ENCODE peak calls at places on chromosomes 6 and 20, in ten cellular contexts. H is mesendoderm; E is GM23338; K is A673; X is OCI-LY7; F is effector memory CD4-positive, alpha-beta T cell; A is aorta; Y is bronchial epithelial cell; L is NCI-H1105 treated with DMSO at 0.1 percent for 48 hours; N is neural crest cell. Q is an unnamed sample.

GRCh38 chr6:156685823-156686428 is 91.3 kb upstream of the ARID1B start:
- DNase-seq in H (no peak), E (peak), K (no peak), X (peak), F (no peak), A (no peak), Y (no peak), L (no peak), N (peak), Q (no peak)

GRCh38 chr6:30721198-30722024 is 1.3 kb downstream of the TUBB start:
- DNase-seq in H (peak), E (peak), K (peak), X (peak), F (peak), A (peak), Y (peak), L (peak), N (peak), Q (peak)

GRCh38 chr20:45878076-45878731 is 2.8 kb upstream of the ZSWIM1 start:
- DNase-seq in H (no peak), E (no peak), K (no peak), X (no peak), F (no peak), A (no peak), Y (no peak), L (no peak), N (no peak), Q (no peak)

GRCh38 chr6:169326067-169326799 is 72.6 kb upstream of the THBS2 start:
- DNase-seq in H (peak), E (peak), K (peak), X (no peak), F (no peak), A (no peak), Y (peak), L (no peak), N (no peak), Q (no peak)

GRCh38 chr6:80363501-80363900 is 257.0 kb downstream of the BCKDHB start:
- DNase-seq in H (no peak), E (no peak), K (no peak), X (no peak), F (no peak), A (no peak), Y (no peak), L (no peak), N (no peak), Q (no peak)

GRCh38 chr6:105814745-105815536 is 271.2 kb upstream of the PRDM1 start:
- DNase-seq in H (peak), E (no peak), K (no peak), X (no peak), F (no peak), A (no peak), Y (no peak), L (no peak), N (no peak), Q (no peak)

GRCh38 chr6:97586344-97586743 is 303.3 kb upstream of the MMS22L start:
- DNase-seq in H (peak), E (peak), K (peak), X (no peak), F (no peak), A (no peak), Y (peak), L (no peak), N (no peak), Q (no peak)

GRCh38 chr6:293185-294174 is 1.2 kb downstream of the DUSP22 start:
- DNase-seq in H (peak), E (peak), K (no peak), X (peak), F (no peak), A (no peak), Y (peak), L (no peak), N (no peak), Q (peak)

GRCh38 chr20:10581823-10582222 is 92.0 kb downstream of the JAG1 start:
- DNase-seq in H (peak), E (no peak), K (peak), X (no peak), F (no peak), A (no peak), Y (peak), L (no peak), N (no peak), Q (no peak)

GRCh38 chr6:37021356-37022129 is 16.1 kb downstream of the FGD2 start:
- DNase-seq in H (peak), E (peak), K (peak), X (peak), F (peak), A (no peak), Y (peak), L (peak), N (no peak), Q (peak)

GRCh38 chr20:48352628-48353027 is 475.2 kb downstream of the PREX1 start:
- DNase-seq in H (no peak), E (no peak), K (no peak), X (no peak), F (no peak), A (no peak), Y (no peak), L (no peak), N (no peak), Q (no peak)

GRCh38 chr20:17036546-17036945 is 190.3 kb upstream of the PCSK2 start:
- DNase-seq in H (no peak), E (no peak), K (no peak), X (no peak), F (no peak), A (no peak), Y (no peak), L (peak), N (no peak), Q (no peak)

GRCh38 chr6:42140051-42140450 is 2.4 kb downstream of the C6orf132 start:
- DNase-seq in H (no peak), E (no peak), K (no peak), X (no peak), F (no peak), A (peak), Y (peak), L (no peak), N (no peak), Q (no peak)

GRCh38 chr20:1856419-1856818 is 38.8 kb upstream of the SIRPA start:
- DNase-seq in H (no peak), E (no peak), K (no peak), X (no peak), F (no peak), A (no peak), Y (no peak), L (no peak), N (no peak), Q (no peak)

GRCh38 chr6:168273483-168274045 is 46.0 kb downstream of the DACT2 start:
- DNase-seq in H (no peak), E (no peak), K (no peak), X (no peak), F (no peak), A (no peak), Y (no peak), L (no peak), N (no peak), Q (no peak)

GRCh38 chr6:14406616-14407343 is 289.2 kb downstream of the CD83 start:
- DNase-seq in H (no peak), E (peak), K (peak), X (no peak), F (no peak), A (no peak), Y (no peak), L (no peak), N (no peak), Q (no peak)

GRCh38 chr6:3309391-3310050 is 50.8 kb downstream of the PSMG4 start:
- DNase-seq in H (peak), E (no peak), K (no peak), X (no peak), F (no peak), A (no peak), Y (no peak), L (peak), N (no peak), Q (peak)

GRCh38 chr6:33248643-33248931 is 23.1 kb downstream of the VPS52 start:
- DNase-seq in H (no peak), E (no peak), K (peak), X (no peak), F (peak), A (no peak), Y (no peak), L (no peak), N (no peak), Q (no peak)

GRCh38 chr20:36322131-36322530 is 16.0 kb downstream of the DLGAP4 start:
- DNase-seq in H (no peak), E (no peak), K (no peak), X (no peak), F (no peak), A (peak), Y (no peak), L (no peak), N (no peak), Q (no peak)

GRCh38 chr6:46451343-46451742 is 39.9 kb downstream of the RCAN2 start:
- DNase-seq in H (no peak), E (no peak), K (no peak), X (no peak), F (no peak), A (no peak), Y (no peak), L (no peak), N (no peak), Q (no peak)

GRCh38 chr6:63923139-63923739 is 287.6 kb downstream of the PHF3 start:
- DNase-seq in H (peak), E (peak), K (peak), X (peak), F (no peak), A (no peak), Y (peak), L (peak), N (no peak), Q (peak)

GRCh38 chr20:60500038-60500701 is 541.9 kb downstream of the CDH26 start:
- DNase-seq in H (no peak), E (no peak), K (no peak), X (no peak), F (no peak), A (no peak), Y (no peak), L (no peak), N (no peak), Q (no peak)

GRCh38 chr6:147506704-147507114 is 1.8 kb upstream of the SAMD5 start:
- DNase-seq in H (peak), E (peak), K (peak), X (no peak), F (no peak), A (peak), Y (peak), L (peak), N (peak), Q (peak)

GRCh38 chr6:74167506-74167905 is 471.5 kb downstream of the CD109 start:
- DNase-seq in H (no peak), E (no peak), K (no peak), X (no peak), F (no peak), A (no peak), Y (no peak), L (no peak), N (no peak), Q (no peak)

GRCh38 chr20:41607791-41608190 is 10.4 kb downstream of the CHD6 start:
- DNase-seq in H (no peak), E (no peak), K (no peak), X (no peak), F (no peak), A (no peak), Y (no peak), L (no peak), N (no peak), Q (no peak)

GRCh38 chr6:66628917-66629316 is 921.9 kb upstream of the EYS start:
- DNase-seq in H (no peak), E (no peak), K (no peak), X (no peak), F (no peak), A (no peak), Y (no peak), L (no peak), N (no peak), Q (no peak)

Q was measured in MM.1S.